ENCODE peak calls at places on chromosomes 12 and 14, in nine cellular contexts. Z is Calu3, V is endothelial cell, D is coronary artery, R is germinal center, P is fibroblast of mammary gland, L is activated T-cell treated with anti-CD3 and anti-CD28 coated beads for 4 hours, Q is AG04450, B is NCI-H1092 treated with DMSO at 0.1 percent for 48 hours. G is an unnamed sample.

GRCh38 chr12:27940756-27941402 is 31.7 kb downstream of the PTHLH start:
- DNase-seq in R (peak), V (peak), B (peak), D (no peak), L (peak), Z (peak), Q (peak), P (peak), G (peak)

GRCh38 chr14:94050231-94050880 is 24.2 kb downstream of the OTUB2 start:
- DNase-seq in Q (no peak), L (no peak), D (peak), V (no peak), B (no peak), R (no peak), P (no peak), Z (no peak), G (no peak)

GRCh38 chr14:26415618-26416123 is 182.2 kb downstream of the NOVA1 start:
- DNase-seq in Z (no peak), Q (no peak), D (no peak), B (no peak), V (no peak), L (no peak), P (peak), R (no peak), G (no peak)

GRCh38 chr14:100677152-100677924 is 49.4 kb upstream of the DLK1 start:
- DNase-seq in Q (no peak), D (no peak), B (peak), R (no peak), L (no peak), V (no peak), Z (no peak), P (peak), G (peak)

GRCh38 chr12:111942557-111942956 is 70.4 kb downstream of the TMEM116 start:
- DNase-seq in R (no peak), D (no peak), L (peak), Q (peak), B (no peak), P (peak), V (no peak), Z (peak), G (no peak)

GRCh38 chr14:95471526-95472304 is 44.7 kb downstream of the SYNE3 start:
- DNase-seq in R (no peak), V (no peak), Z (no peak), Q (no peak), B (no peak), L (no peak), P (no peak), D (no peak), G (no peak)

GRCh38 chr12:70812124-70812523 is 108.4 kb downstream of the PTPRR start:
- DNase-seq in B (no peak), Z (peak), D (no peak), R (no peak), P (no peak), Q (no peak), L (no peak), V (no peak), G (no peak)

GRCh38 chr14:99752486-99753121 is 40.6 kb upstream of the EML1 start:
- DNase-seq in L (no peak), P (peak), Q (no peak), D (no peak), R (no peak), Z (peak), B (no peak), V (no peak), G (no peak)

GRCh38 chr14:74913393-74913792 is 9.7 kb downstream of the RPS6KL1 start:
- DNase-seq in Q (no peak), L (no peak), Z (no peak), P (no peak), B (no peak), R (no peak), V (no peak), D (no peak), G (no peak)

GRCh38 chr12:99911076-99911475 is 73.7 kb downstream of the ANKS1B start:
- DNase-seq in R (no peak), P (peak), Z (peak), V (no peak), B (no peak), L (no peak), D (peak), Q (peak), G (no peak)

GRCh38 chr14:83826838-83827237 is 1703.1 kb upstream of the FLRT2 start:
- DNase-seq in Z (no peak), P (peak), V (no peak), L (no peak), B (no peak), Q (no peak), R (no peak), D (no peak), G (no peak)

GRCh38 chr12:27879708-27880107 is 92.8 kb downstream of the PTHLH start:
- DNase-seq in L (no peak), V (no peak), R (no peak), Z (no peak), Q (no peak), P (no peak), B (no peak), D (no peak), G (no peak)

GRCh38 chr12:41277019-41277770 is 89.1 kb downstream of the PDZRN4 start:
- DNase-seq in V (peak), D (no peak), B (peak), Z (peak), P (peak), Q (peak), R (peak), L (no peak), G (peak)

GRCh38 chr12:79370021-79370420 is 320.7 kb downstream of the PAWR start:
- DNase-seq in D (no peak), P (no peak), V (no peak), B (no peak), Z (no peak), R (no peak), L (no peak), Q (no peak), G (no peak)

GRCh38 chr12:69932154-69932553 is 107.1 kb downstream of the MYRFL start:
- DNase-seq in R (no peak), Z (no peak), L (no peak), Q (no peak), V (peak), D (no peak), P (no peak), B (no peak), G (no peak)

GRCh38 chr12:97642906-97643305 is 180.3 kb downstream of the RMST start:
- DNase-seq in D (no peak), Q (no peak), L (no peak), P (no peak), Z (no peak), R (no peak), B (no peak), V (no peak), G (no peak)

GRCh38 chr12:48758186-48758585 is 30.7 kb downstream of the ADCY6 start:
- DNase-seq in Z (no peak), V (no peak), Q (no peak), L (no peak), P (no peak), B (no peak), R (no peak), D (no peak), G (no peak)

GRCh38 chr12:11855993-11856374 is 206.5 kb downstream of the ETV6 start:
- DNase-seq in D (no peak), P (no peak), V (no peak), L (no peak), Z (no peak), Q (no peak), B (peak), R (no peak), G (no peak)

GRCh38 chr14:72479471-72479931 is 414.4 kb downstream of the DPF3 start:
- DNase-seq in V (no peak), L (no peak), Q (no peak), B (no peak), P (no peak), R (no peak), Z (no peak), D (no peak), G (peak)

GRCh38 chr14:91317381-91318313 is 73.1 kb upstream of the GPR68 start:
- DNase-seq in V (no peak), D (no peak), Z (peak), R (peak), L (peak), Q (no peak), P (peak), B (no peak), G (no peak)

GRCh38 chr14:87286826-87287225 is 706.2 kb downstream of the GALC start:
- DNase-seq in R (no peak), Q (no peak), Z (no peak), D (no peak), B (no peak), V (no peak), P (no peak), L (no peak), G (no peak)

GRCh38 chr14:71411766-71412165 is 504.5 kb downstream of the PCNX1 start:
- DNase-seq in Z (no peak), Q (no peak), D (no peak), B (no peak), L (no peak), P (no peak), R (no peak), V (no peak), G (no peak)

GRCh38 chr14:50452979-50453705 is 56.5 kb upstream of the CDKL1 start:
- DNase-seq in D (no peak), V (no peak), R (no peak), L (no peak), Q (peak), Z (no peak), P (peak), B (no peak), G (no peak)